ENCODE peak calls at places on chromosomes 16 and 17, in seven cellular contexts. One of them, this sample, is unnamed.

GRCh38 chr17:48542114-48542955 is 2.6 kb downstream of the HOXB2 start:
- DNase-seq in A549: no peak
- DNase-seq in prostate gland: no peak
- DNase-seq in uterus: peak; percentile 32
- DNase-seq in endothelial cell of umbilical vein: peak; percentile 66
- DNase-seq in transverse colon: no peak
- DNase-seq in Peyer's patch: no peak
- DNase-seq in this sample: no peak

GRCh38 chr17:17028059-17028877 is 14.0 kb upstream of the MPRIP start:
- DNase-seq in A549: peak; percentile 99
- DNase-seq in prostate gland: peak; percentile 54
- DNase-seq in uterus: no peak
- DNase-seq in endothelial cell of umbilical vein: no peak
- DNase-seq in transverse colon: peak; percentile 96
- DNase-seq in Peyer's patch: peak; percentile 97
- DNase-seq in this sample: peak; percentile 29

GRCh38 chr16:87391324-87391949 is 699 bp upstream of the MAP1LC3B start:
- DNase-seq in A549: no peak
- DNase-seq in prostate gland: no peak
- DNase-seq in uterus: peak; percentile 59
- DNase-seq in endothelial cell of umbilical vein: no peak
- DNase-seq in transverse colon: peak; percentile 65
- DNase-seq in Peyer's patch: peak; percentile 80
- DNase-seq in this sample: peak; percentile 84

GRCh38 chr16:56743840-56744239 is 13.9 kb downstream of the NUP93 start:
- DNase-seq in A549: no peak
- DNase-seq in prostate gland: no peak
- DNase-seq in uterus: peak; percentile 33
- DNase-seq in endothelial cell of umbilical vein: peak; percentile 11
- DNase-seq in transverse colon: no peak
- DNase-seq in Peyer's patch: no peak
- DNase-seq in this sample: peak; percentile 92

GRCh38 chr17:38539386-38539785 is 66.4 kb downstream of the SRCIN1 start:
- DNase-seq in A549: no peak
- DNase-seq in prostate gland: no peak
- DNase-seq in uterus: no peak
- DNase-seq in endothelial cell of umbilical vein: no peak
- DNase-seq in transverse colon: no peak
- DNase-seq in Peyer's patch: no peak
- DNase-seq in this sample: no peak

GRCh38 chr17:16486373-16487250 is 5.4 kb downstream of the LRRC75A start:
- DNase-seq in A549: no peak
- DNase-seq in prostate gland: peak; percentile 92
- DNase-seq in uterus: peak; percentile 72
- DNase-seq in endothelial cell of umbilical vein: peak; percentile 83
- DNase-seq in transverse colon: peak; percentile 96
- DNase-seq in Peyer's patch: peak; percentile 99
- DNase-seq in this sample: peak; percentile 97

GRCh38 chr16:53091508-53092211 is 36.9 kb downstream of the CHD9 start:
- DNase-seq in A549: no peak
- DNase-seq in prostate gland: no peak
- DNase-seq in uterus: peak; percentile 77
- DNase-seq in endothelial cell of umbilical vein: peak; percentile 69
- DNase-seq in transverse colon: peak; percentile 42
- DNase-seq in Peyer's patch: no peak
- DNase-seq in this sample: peak; percentile 75

GRCh38 chr16:85872666-85873561 is 26.0 kb upstream of the IRF8 start:
- DNase-seq in A549: no peak
- DNase-seq in prostate gland: no peak
- DNase-seq in uterus: no peak
- DNase-seq in endothelial cell of umbilical vein: no peak
- DNase-seq in transverse colon: peak; percentile 26
- DNase-seq in Peyer's patch: no peak
- DNase-seq in this sample: no peak

GRCh38 chr16:74650966-74651567 is 15.6 kb downstream of the RFWD3 start:
- DNase-seq in A549: peak; percentile 29
- DNase-seq in prostate gland: no peak
- DNase-seq in uterus: no peak
- DNase-seq in endothelial cell of umbilical vein: peak; percentile 27
- DNase-seq in transverse colon: no peak
- DNase-seq in Peyer's patch: no peak
- DNase-seq in this sample: no peak

GRCh38 chr17:20224379-20224778 is 215.2 kb downstream of the SPECC1 start:
- DNase-seq in A549: no peak
- DNase-seq in prostate gland: no peak
- DNase-seq in uterus: no peak
- DNase-seq in endothelial cell of umbilical vein: no peak
- DNase-seq in transverse colon: no peak
- DNase-seq in Peyer's patch: no peak
- DNase-seq in this sample: no peak

GRCh38 chr17:1227917-1228751 is 42.1 kb upstream of the BHLHA9 start:
- DNase-seq in A549: no peak
- DNase-seq in prostate gland: no peak
- DNase-seq in uterus: no peak
- DNase-seq in endothelial cell of umbilical vein: no peak
- DNase-seq in transverse colon: peak; percentile 50
- DNase-seq in Peyer's patch: peak; percentile 64
- DNase-seq in this sample: peak; percentile 40

GRCh38 chr17:59220328-59221158 is at the start of gene GDPD1:
- DNase-seq in A549: peak; percentile 94
- DNase-seq in prostate gland: peak; percentile 94
- DNase-seq in uterus: peak; percentile 94
- DNase-seq in endothelial cell of umbilical vein: peak; percentile 97
- DNase-seq in transverse colon: peak; percentile 98
- DNase-seq in Peyer's patch: peak; percentile 96
- DNase-seq in this sample: peak; percentile 95

GRCh38 chr17:44998646-44999045 is 30.5 kb upstream of the C1QL1 start:
- DNase-seq in A549: no peak
- DNase-seq in prostate gland: no peak
- DNase-seq in uterus: no peak
- DNase-seq in endothelial cell of umbilical vein: no peak
- DNase-seq in transverse colon: no peak
- DNase-seq in Peyer's patch: no peak
- DNase-seq in this sample: no peak

GRCh38 chr17:58985265-58985810 is 121.3 kb downstream of the TRIM37 start:
- DNase-seq in A549: no peak
- DNase-seq in prostate gland: no peak
- DNase-seq in uterus: no peak
- DNase-seq in endothelial cell of umbilical vein: no peak
- DNase-seq in transverse colon: no peak
- DNase-seq in Peyer's patch: no peak
- DNase-seq in this sample: peak; percentile 44

DNA sequence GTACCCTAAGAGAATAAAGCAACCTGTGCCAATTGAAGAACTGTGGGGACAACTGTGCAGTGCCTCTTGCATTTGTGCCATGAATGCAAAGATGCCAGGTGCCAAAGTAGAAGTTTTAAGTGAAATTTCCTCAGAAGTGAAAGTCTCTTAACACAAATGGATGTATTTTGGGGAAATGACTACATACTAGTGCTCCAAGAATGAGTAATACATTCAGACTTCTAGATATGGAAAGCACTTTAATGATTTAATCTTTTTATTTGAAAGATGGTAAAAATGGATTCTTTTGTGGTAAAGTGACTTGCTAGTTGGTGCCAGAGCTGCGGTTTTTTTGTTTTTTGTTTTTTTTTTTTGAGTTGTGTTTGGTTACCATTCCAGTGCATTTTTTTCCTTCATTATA is 15.0 kb downstream of the UTP18 start:
- DNase-seq in A549: no peak
- DNase-seq in prostate gland: no peak
- DNase-seq in uterus: no peak
- DNase-seq in endothelial cell of umbilical vein: no peak
- DNase-seq in transverse colon: no peak
- DNase-seq in Peyer's patch: no peak
- DNase-seq in this sample: no peak
- H3K4me3 ChIP-seq in A549: no peak overlapping the region
- H3K4me3 ChIP-seq in prostate gland: no peak overlapping the region
- H3K4me3 ChIP-seq in uterus: no peak overlapping the region
- H3K4me3 ChIP-seq in endothelial cell of umbilical vein: no peak overlapping the region
- H3K4me3 ChIP-seq in transverse colon: no peak overlapping the region
- H3K4me3 ChIP-seq in Peyer's patch: no peak overlapping the region
- H3K4me3 ChIP-seq in this sample: no peak overlapping the region

DNA sequence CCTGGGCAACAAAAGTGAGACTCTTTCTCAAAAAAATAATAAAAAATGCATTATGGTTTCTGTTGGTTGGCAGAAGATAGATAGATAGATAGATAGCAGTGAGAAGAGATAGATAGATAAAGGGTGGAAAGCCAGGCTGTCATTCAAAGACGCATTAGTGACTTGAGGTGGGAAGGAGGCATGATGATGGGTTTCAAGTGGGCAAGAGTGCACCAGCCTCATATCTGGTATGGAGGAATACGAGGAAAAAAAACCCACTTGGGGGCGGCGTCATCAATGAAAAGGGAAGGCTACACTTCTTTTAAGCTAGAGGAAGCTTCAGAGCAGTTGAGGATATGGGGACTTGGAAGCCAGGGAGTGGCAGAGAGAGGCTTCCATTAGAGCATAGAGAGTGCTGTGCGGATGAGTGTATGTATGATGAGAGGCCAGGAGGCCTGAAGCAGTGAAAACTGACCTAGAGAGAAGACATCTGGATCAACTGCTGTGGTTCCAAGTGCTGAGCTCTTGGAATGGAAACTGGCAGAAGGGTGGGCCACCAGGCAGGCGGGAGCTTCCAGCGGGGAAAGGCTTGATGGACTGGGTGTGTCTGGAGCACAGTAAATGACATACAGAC is 31.8 kb downstream of the CEP95 start:
- DNase-seq in A549: no peak
- DNase-seq in prostate gland: no peak
- DNase-seq in uterus: no peak
- DNase-seq in endothelial cell of umbilical vein: no peak
- DNase-seq in transverse colon: no peak
- DNase-seq in Peyer's patch: no peak
- DNase-seq in this sample: no peak
- TF ChIP-seq POLR2A in A549: no peak
- TF ChIP-seq POLR2A in prostate gland: no peak
- TF ChIP-seq POLR2A in uterus: no peak
- TF ChIP-seq POLR2A in endothelial cell of umbilical vein: peak; percentile 22
- TF ChIP-seq POLR2A in transverse colon: no peak
- TF ChIP-seq POLR2A in Peyer's patch: no peak
- TF ChIP-seq POLR2A in this sample: no peak

DNA sequence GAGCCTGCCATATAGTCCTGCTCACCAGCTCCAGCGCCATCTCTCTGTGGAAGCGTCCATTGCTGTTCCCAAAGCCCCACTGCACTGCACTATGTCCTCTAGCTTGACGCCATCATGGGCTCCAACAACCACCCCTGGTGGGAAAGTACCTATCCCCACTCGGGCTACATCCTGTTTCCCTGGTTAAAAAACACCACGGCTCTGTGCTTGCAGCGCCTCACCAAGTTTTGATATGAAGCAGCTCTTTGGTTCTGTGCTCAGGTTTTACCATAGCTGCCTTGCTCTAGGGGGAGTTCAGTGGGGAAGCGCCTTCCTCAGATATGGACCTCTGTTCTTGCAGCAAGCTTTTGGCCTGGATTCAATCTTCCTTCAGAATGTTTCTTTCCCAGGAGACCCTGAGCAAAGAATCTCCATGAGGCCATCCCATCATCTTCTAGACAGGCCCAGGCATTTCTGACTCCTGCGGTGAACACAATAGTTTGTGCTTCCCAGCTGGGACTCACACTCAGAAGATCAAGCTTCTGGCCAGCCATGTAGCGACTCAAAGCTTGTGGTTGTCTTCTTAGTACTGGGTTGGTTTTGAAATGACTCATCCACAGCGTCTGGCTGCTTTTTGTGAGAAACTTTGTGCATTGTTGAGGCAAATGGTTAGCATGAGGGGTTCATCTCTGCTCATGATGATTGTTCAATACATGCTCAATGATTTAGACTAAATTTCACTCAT is 39.5 kb downstream of the DYNLRB2 start:
- DNase-seq in A549: no peak
- DNase-seq in prostate gland: no peak
- DNase-seq in uterus: no peak
- DNase-seq in endothelial cell of umbilical vein: no peak
- DNase-seq in transverse colon: no peak
- DNase-seq in Peyer's patch: no peak
- DNase-seq in this sample: no peak
- H3K4me3 ChIP-seq in A549: no peak overlapping the region
- H3K4me3 ChIP-seq in prostate gland: no peak overlapping the region
- H3K4me3 ChIP-seq in uterus: no peak overlapping the region
- H3K4me3 ChIP-seq in endothelial cell of umbilical vein: no peak overlapping the region
- H3K4me3 ChIP-seq in transverse colon: no peak overlapping the region
- H3K4me3 ChIP-seq in Peyer's patch: no peak overlapping the region
- H3K4me3 ChIP-seq in this sample: no peak overlapping the region

GRCh38 chr17:40112718-40113109 is 9.1 kb upstream of the MSL1 start:
- DNase-seq in A549: no peak
- DNase-seq in prostate gland: no peak
- DNase-seq in uterus: peak; percentile 71
- DNase-seq in endothelial cell of umbilical vein: no peak
- DNase-seq in transverse colon: no peak
- DNase-seq in Peyer's patch: no peak
- DNase-seq in this sample: peak; percentile 19

GRCh38 chr17:40115101-40115436 is 6.7 kb upstream of the MSL1 start:
- DNase-seq in A549: no peak
- DNase-seq in prostate gland: no peak
- DNase-seq in uterus: no peak
- DNase-seq in endothelial cell of umbilical vein: no peak
- DNase-seq in transverse colon: no peak
- DNase-seq in Peyer's patch: no peak
- DNase-seq in this sample: no peak

GRCh38 chr17:40112191-40112590 is 9.6 kb upstream of the MSL1 start:
- DNase-seq in A549: no peak
- DNase-seq in prostate gland: no peak
- DNase-seq in uterus: no peak
- DNase-seq in endothelial cell of umbilical vein: no peak
- DNase-seq in transverse colon: no peak
- DNase-seq in Peyer's patch: no peak
- DNase-seq in this sample: no peak

GRCh38 chr17:40113961-40114272 is 7.9 kb upstream of the MSL1 start:
- DNase-seq in A549: no peak
- DNase-seq in prostate gland: no peak
- DNase-seq in uterus: no peak
- DNase-seq in endothelial cell of umbilical vein: no peak
- DNase-seq in transverse colon: no peak
- DNase-seq in Peyer's patch: no peak
- DNase-seq in this sample: no peak

DNA sequence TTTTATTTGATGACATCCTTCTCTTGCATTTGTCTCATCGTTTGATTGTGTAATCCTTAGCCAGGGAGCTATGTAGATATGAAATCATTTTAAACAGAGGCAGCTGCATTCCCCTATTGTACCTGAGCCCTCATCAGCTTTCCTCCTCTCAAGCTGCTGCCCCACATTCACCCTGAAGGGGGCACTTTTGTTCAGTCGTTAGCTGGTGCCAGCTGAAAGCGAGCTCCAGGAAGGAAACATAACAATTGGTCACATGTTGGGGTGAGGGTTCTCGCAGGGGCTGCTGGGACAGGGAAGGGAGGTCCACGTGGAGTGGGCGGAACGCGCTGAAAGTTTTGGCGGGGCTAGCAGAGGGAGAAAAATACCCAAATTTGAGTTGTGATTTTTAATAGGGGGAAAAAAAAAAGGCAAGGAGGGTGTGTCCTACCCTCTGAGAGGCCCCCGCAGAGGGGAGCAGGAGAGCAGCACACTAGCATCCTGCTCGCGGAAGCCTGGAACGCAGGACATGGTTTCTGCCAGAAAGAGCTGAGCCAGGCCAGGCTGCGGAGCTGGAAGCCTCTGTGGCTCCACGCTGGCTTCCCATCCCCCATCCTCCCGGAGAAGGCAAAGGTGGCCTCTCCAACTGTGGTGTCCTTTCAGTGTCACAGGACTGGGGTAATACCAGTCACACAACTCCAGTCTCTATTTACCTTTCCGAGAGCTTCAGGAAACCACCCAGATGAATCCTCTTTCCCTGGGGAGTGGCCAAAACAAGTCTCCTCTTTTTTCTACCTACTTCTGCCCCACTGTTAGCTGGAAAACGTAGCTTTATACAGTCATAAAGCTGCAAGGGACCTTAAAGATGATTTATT is 8.4 kb upstream of the MSL1 start:
- DNase-seq in A549: peak; percentile 100
- DNase-seq in prostate gland: peak; percentile 95
- DNase-seq in uterus: peak; percentile 97
- DNase-seq in endothelial cell of umbilical vein: peak; percentile 94
- DNase-seq in transverse colon: peak; percentile 97
- DNase-seq in Peyer's patch: peak; percentile 90
- DNase-seq in this sample: peak; percentile 96
- TF ChIP-seq POLR2A in A549: peak; percentile 62
- TF ChIP-seq POLR2A in prostate gland: peak; percentile 22
- TF ChIP-seq POLR2A in uterus: peak; percentile 51
- TF ChIP-seq POLR2A in endothelial cell of umbilical vein: no peak
- TF ChIP-seq POLR2A in transverse colon: peak; percentile 66
- TF ChIP-seq POLR2A in Peyer's patch: no peak
- TF ChIP-seq POLR2A in this sample: peak; percentile 58